ENCODE peak calls at places on chromosomes 4 and X, in nine cellular contexts. O, P, G, R, Y, M, U, J and L are unnamed samples.

GRCh38 chrX:129761596-129761995 is 18.2 kb upstream of the SASH3 start:
- DNase-seq in U (no peak), M (no peak), P (no peak), J (no peak), G (no peak), R (no peak), Y (no peak), O (no peak), L (no peak)

GRCh38 chrX:128287693-128288092 is 235.5 kb upstream of the ACTRT1 start:
- DNase-seq in O (no peak), P (no peak), Y (no peak), G (no peak), J (no peak), U (no peak), R (no peak), M (no peak), L (no peak)

GRCh38 chrX:41870719-41871151 is 52.6 kb downstream of the CASK start:
- DNase-seq in J (no peak), R (no peak), U (no peak), Y (no peak), G (no peak), P (no peak), O (no peak), M (no peak), L (peak)

GRCh38 chr4:153036931-153037330 is 100.8 kb downstream of the FHDC1 start:
- DNase-seq in M (no peak), Y (no peak), O (no peak), G (no peak), R (no peak), J (peak), U (peak), P (no peak), L (no peak)

GRCh38 chrX:1657367-1658082 is 42.7 kb downstream of the ASMT start:
- DNase-seq in J (peak), U (no peak), P (peak), Y (no peak), M (peak), G (peak), R (no peak), O (peak), L (no peak)

GRCh38 chr4:156884183-156884582 is 87.4 kb downstream of the PDGFC start:
- DNase-seq in U (no peak), G (no peak), J (peak), M (no peak), Y (no peak), O (no peak), R (no peak), P (no peak), L (no peak)

GRCh38 chrX:49233176-49233575 is at the start of gene CACNA1F:
- DNase-seq in Y (no peak), M (no peak), G (no peak), O (no peak), P (no peak), J (no peak), R (no peak), U (no peak), L (no peak)

GRCh38 chr4:45350438-45350837 is 624.1 kb upstream of the GNPDA2 start:
- DNase-seq in O (peak), G (no peak), Y (no peak), P (no peak), U (peak), J (no peak), R (no peak), M (no peak), L (no peak)